ENCODE peak calls at places on chromosome 21, in five cellular contexts. U, N, D, O and H are unnamed samples.

GRCh38 chr21:31688603-31689368 is 29.3 kb downstream of the SOD1 start:
- DNase-seq in U (no peak), N (no peak), D (no peak), O (no peak), H (no peak)

GRCh38 chr21:39556176-39556575 is 56.6 kb upstream of the B3GALT5 start:
- DNase-seq in U (no peak), N (no peak), D (no peak), O (peak), H (no peak)

GRCh38 chr21:32094792-32095191 is 184.1 kb downstream of the MIS18A start:
- DNase-seq in U (no peak), N (peak), D (no peak), O (no peak), H (no peak)

GRCh38 chr21:33642896-33643657 is 776 bp downstream of the ITSN1 start:
- DNase-seq in U (no peak), N (no peak), D (peak), O (peak), H (no peak)

GRCh38 chr21:40678681-40679284 is 168.2 kb downstream of the DSCAM start:
- DNase-seq in U (no peak), N (no peak), D (no peak), O (no peak), H (no peak)

GRCh38 chr21:46489162-46489663 is 30.5 kb downstream of the DIP2A start:
- DNase-seq in U (no peak), N (no peak), D (no peak), O (no peak), H (no peak)

GRCh38 chr21:36385909-36386642 is 884 bp downstream of the CHAF1B start:
- DNase-seq in U (no peak), N (no peak), D (no peak), O (peak), H (no peak)

GRCh38 chr21:46504681-46505080 is 46.0 kb downstream of the DIP2A start:
- DNase-seq in U (no peak), N (no peak), D (no peak), O (no peak), H (no peak)

GRCh38 chr21:27813750-27814149 is 846.9 kb upstream of the ADAMTS5 start:
- DNase-seq in U (no peak), N (no peak), D (no peak), O (no peak), H (no peak)

GRCh38 chr21:36039861-36040260 is 20.5 kb downstream of the SETD4 start:
- DNase-seq in U (no peak), N (no peak), D (no peak), O (no peak), H (no peak)

GRCh38 chr21:20721151-20721550 is 277.1 kb upstream of the NCAM2 start:
- DNase-seq in U (no peak), N (no peak), D (no peak), O (no peak), H (no peak)

GRCh38 chr21:36847189-36847588 is 119.3 kb downstream of the HLCS start:
- DNase-seq in U (no peak), N (no peak), D (no peak), O (no peak), H (peak)

GRCh38 chr21:20875741-20876140 is 122.5 kb upstream of the NCAM2 start:
- DNase-seq in U (no peak), N (no peak), D (no peak), O (no peak), H (no peak)

GRCh38 chr21:32538147-32538792 is 47.1 kb downstream of the TCP10L start:
- DNase-seq in U (no peak), N (no peak), D (no peak), O (no peak), H (no peak)

GRCh38 chr21:38343691-38344090 is 86.9 kb downstream of the KCNJ15 start:
- DNase-seq in U (no peak), N (no peak), D (no peak), O (no peak), H (no peak)

DNA sequence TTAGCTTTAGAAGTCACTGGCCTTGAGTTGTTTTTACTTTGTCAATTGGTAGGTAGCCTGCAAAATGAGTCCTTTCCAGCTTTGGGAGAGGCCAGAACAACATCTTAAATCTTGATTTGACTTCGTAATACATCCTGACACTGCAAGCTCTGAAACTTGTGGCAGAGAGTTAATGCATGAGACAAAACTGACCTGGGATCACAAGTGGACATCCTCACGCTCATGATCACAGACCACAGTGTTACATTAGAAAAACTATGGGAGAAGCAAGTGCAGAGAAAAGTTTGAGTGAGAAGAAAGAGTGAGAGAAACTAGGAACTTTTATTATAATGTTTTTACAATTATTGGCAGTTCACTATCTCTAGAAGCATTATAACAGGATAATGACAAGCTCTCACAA is 550.9 kb downstream of the USP25 start:
- DNase-seq in U (no peak), N (no peak), D (no peak), O (no peak), H (no peak)
- TF ChIP-seq ZBTB33 in U (no peak), N (no peak), D (no peak), O (no peak), H (no peak)

GRCh38 chr21:15929536-15929935 is 199.8 kb downstream of the USP25 start:
- DNase-seq in U (no peak), N (no peak), D (no peak), O (no peak), H (no peak)

GRCh38 chr21:15935530-15935929 is 205.7 kb downstream of the USP25 start:
- DNase-seq in U (no peak), N (no peak), D (no peak), O (no peak), H (no peak)

GRCh38 chr21:15928686-15929085 is 198.9 kb downstream of the USP25 start:
- DNase-seq in U (no peak), N (no peak), D (no peak), O (no peak), H (no peak)

GRCh38 chr21:15928196-15928595 is 198.4 kb downstream of the USP25 start:
- DNase-seq in U (no peak), N (no peak), D (no peak), O (no peak), H (no peak)

GRCh38 chr21:15932681-15933200 is 203.0 kb downstream of the USP25 start:
- DNase-seq in U (no peak), N (no peak), D (no peak), O (no peak), H (no peak)
- TF ChIP-seq ZBTB33 in U (no peak), N (no peak), D (no peak), O (no peak), H (no peak)

GRCh38 chr21:34865922-34866271 is 183.2 kb downstream of the RUNX1 start:
- DNase-seq in U (peak), N (no peak), D (no peak), O (no peak), H (peak)
- TF ChIP-seq ZBTB33 in U (no peak), N (no peak), D (no peak), O (no peak), H (no peak)

GRCh38 chr21:44527983-44528633 is 11.9 kb downstream of the KRTAP10-1 start:
- DNase-seq in U (no peak), N (no peak), D (no peak), O (no peak), H (no peak)

GRCh38 chr21:44529503-44530125 is 10.4 kb downstream of the KRTAP10-1 start:
- DNase-seq in U (no peak), N (no peak), D (no peak), O (no peak), H (no peak)

GRCh38 chr21:44528634-44528995 is 11.4 kb downstream of the KRTAP10-1 start:
- DNase-seq in U (no peak), N (no peak), D (no peak), O (no peak), H (no peak)

GRCh38 chr21:44530221-44530902 is 9.6 kb downstream of the KRTAP10-1 start:
- DNase-seq in U (no peak), N (no peak), D (no peak), O (no peak), H (no peak)

GRCh38 chr21:44529011-44529421 is 11.0 kb downstream of the KRTAP10-1 start:
- DNase-seq in U (no peak), N (no peak), D (no peak), O (no peak), H (no peak)
- TF ChIP-seq ZBTB33 in U (no peak), N (no peak), D (no peak), O (no peak), H (no peak)

GRCh38 chr21:43728467-43729390 is 9.8 kb downstream of the PDXK start:
- DNase-seq in U (peak), N (peak), D (peak), O (peak), H (peak)
- TF ChIP-seq ZBTB33 in U (no peak), N (no peak), D (peak), O (no peak), H (peak)

DNA sequence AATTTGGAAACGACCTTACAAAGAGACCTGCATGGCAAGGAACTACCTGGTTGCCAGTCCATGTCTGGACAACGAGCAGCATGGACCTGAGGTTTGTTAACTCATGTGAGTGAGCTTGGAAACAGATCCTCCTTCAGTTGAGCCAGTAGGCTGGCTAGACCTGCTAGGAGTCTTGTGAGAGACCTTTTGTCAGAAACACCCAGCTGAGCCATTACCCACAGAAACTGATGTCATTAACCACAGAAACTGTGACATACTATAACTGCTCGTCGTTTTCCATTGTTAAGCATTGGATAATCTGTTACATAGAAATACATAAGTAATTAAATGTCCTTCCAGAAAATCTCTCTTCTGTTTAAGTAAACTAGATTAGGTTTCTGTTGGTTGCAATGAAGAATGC is 211.1 kb upstream of the C21orf91 start:
- DNase-seq in U (no peak), N (no peak), D (no peak), O (no peak), H (no peak)
- TF ChIP-seq ZBTB33 in U (no peak), N (no peak), D (no peak), O (no peak), H (no peak)

DNA sequence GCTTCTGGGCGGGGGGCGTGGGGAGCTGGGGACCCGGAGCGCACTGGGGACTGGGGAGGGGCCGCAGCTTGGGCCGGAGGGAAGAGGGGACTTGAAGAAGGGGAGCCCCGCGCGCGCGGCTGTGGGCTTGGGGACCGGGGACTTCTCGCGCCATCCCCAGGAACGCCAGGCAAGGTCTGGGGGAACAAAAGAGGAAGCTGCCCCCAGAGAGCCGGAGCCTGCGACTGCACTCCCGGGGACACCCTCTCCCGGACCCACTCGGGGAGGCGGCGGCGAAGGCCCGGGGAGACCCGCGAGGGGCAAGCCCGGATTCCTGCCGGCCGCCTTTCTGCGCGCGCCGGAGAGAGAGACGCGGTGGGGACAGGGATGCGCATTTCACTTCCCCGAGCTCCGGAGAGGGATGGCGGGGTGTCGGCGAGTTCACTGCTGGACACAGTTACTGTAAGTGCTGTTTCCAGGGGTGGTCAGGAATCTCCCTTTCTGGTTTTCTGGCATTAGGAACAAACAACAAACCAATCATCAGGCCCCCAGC is 732 bp downstream of the ABCG1 start:
- DNase-seq in U (no peak), N (no peak), D (no peak), O (peak), H (no peak)
- TF ChIP-seq ZBTB33 in U (no peak), N (no peak), D (no peak), O (no peak), H (no peak)

GRCh38 chr21:44527156-44527982 is 12.6 kb downstream of the KRTAP10-1 start:
- DNase-seq in U (no peak), N (no peak), D (no peak), O (no peak), H (no peak)

GRCh38 chr21:44524412-44525371 is 15.3 kb downstream of the KRTAP10-1 start:
- DNase-seq in U (no peak), N (no peak), D (no peak), O (no peak), H (no peak)

GRCh38 chr21:44523567-44524181 is 16.3 kb downstream of the KRTAP10-1 start:
- DNase-seq in U (no peak), N (no peak), D (no peak), O (no peak), H (no peak)

GRCh38 chr21:44526096-44526997 is 13.6 kb downstream of the KRTAP10-1 start:
- DNase-seq in U (no peak), N (no peak), D (no peak), O (no peak), H (peak)

DNA sequence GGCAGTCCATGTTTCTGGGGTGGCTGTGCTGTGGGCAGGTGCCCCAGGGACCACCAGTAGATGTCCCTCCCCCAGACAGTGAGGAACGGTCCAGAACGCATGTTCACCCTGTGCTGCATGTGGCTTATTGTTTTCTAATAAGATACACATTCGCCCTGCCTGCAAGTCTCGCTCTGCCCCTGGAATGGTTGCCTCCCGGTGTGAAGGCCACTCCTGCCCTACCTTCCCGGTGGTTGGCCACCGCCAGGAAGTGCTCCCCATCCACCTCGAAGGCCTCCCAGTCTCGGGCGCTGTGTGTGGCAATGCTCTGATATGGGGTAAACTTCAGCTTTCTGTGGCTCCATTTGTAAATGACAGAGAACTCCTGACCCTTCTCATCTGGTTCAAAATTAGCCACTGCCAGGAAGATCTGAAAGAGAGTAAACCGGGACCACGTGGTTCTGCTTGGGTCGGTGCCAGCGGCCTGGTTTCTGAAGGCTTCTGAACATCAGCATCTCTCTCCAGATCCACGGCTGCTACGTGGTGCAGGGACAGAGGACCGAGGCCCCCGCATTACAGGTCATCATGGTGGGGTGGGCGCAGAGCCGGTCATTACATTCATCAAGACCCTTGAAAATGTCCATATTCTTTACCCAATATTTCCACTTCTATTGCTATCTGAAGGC is 14.4 kb downstream of the KRTAP10-1 start:
- DNase-seq in U (no peak), N (no peak), D (no peak), O (no peak), H (peak)
- TF ChIP-seq ZBTB33 in U (no peak), N (no peak), D (no peak), O (no peak), H (no peak)

GRCh38 chr21:29645666-29646553 is 293.9 kb downstream of the GRIK1 start:
- DNase-seq in U (no peak), N (no peak), D (no peak), O (no peak), H (no peak)
- TF ChIP-seq ZBTB33 in U (no peak), N (no peak), D (no peak), O (no peak), H (no peak)